ENCODE peak calls at places on chromosomes 12 and 14, in four cellular contexts. N is A673, J is foreskin keratinocyte, R is lung. Y is an unnamed sample.

GRCh38 chr12:62256408-62257079 is 3.7 kb upstream of the USP15 start:
- DNase-seq in N (peak), J (no peak), R (no peak), Y (no peak)

GRCh38 chr14:20427231-20428009 is 8.5 kb downstream of the KLHL33 start:
- DNase-seq in N (peak), J (no peak), R (no peak), Y (no peak)

GRCh38 chr12:106144847-106145246 is 6.1 kb upstream of the NUAK1 start:
- DNase-seq in N (no peak), J (no peak), R (no peak), Y (no peak)

GRCh38 chr12:107369679-107370078 is 276.3 kb upstream of the CRY1 start:
- DNase-seq in N (no peak), J (no peak), R (no peak), Y (no peak)

GRCh38 chr14:76718306-76719075 is 42.8 kb upstream of the VASH1 start:
- DNase-seq in N (no peak), J (no peak), R (peak), Y (no peak)

GRCh38 chr12:122060069-122060468 is 18.5 kb upstream of the MLXIP start:
- DNase-seq in N (no peak), J (no peak), R (no peak), Y (no peak)

GRCh38 chr12:26573212-26573909 is 259.6 kb downstream of the ITPR2 start:
- DNase-seq in N (no peak), J (no peak), R (no peak), Y (no peak)

GRCh38 chr12:67333649-67334048 is 64.5 kb downstream of the CAND1 start:
- DNase-seq in N (no peak), J (no peak), R (no peak), Y (no peak)

GRCh38 chr12:54016478-54016964 is 7.7 kb downstream of the HOXC8 start:
- DNase-seq in N (peak), J (no peak), R (no peak), Y (no peak)

GRCh38 chr14:50084666-50085065 is 31.7 kb downstream of the VCPKMT start:
- DNase-seq in N (no peak), J (no peak), R (no peak), Y (no peak)

GRCh38 chr14:82911930-82912329 is 1378.3 kb upstream of the SEL1L start:
- DNase-seq in N (peak), J (no peak), R (no peak), Y (no peak)

GRCh38 chr12:6457220-6457945 is 5.5 kb downstream of the TAPBPL start:
- DNase-seq in N (no peak), J (no peak), R (no peak), Y (no peak)

GRCh38 chr12:6534914-6535696 is 788 bp downstream of the GAPDH start:
- DNase-seq in N (peak), J (no peak), R (peak), Y (no peak)

GRCh38 chr12:122991623-122992275 is 11.3 kb downstream of the ARL6IP4 start:
- DNase-seq in N (no peak), J (no peak), R (no peak), Y (no peak)

GRCh38 chr14:93019367-93019843 is 96.3 kb downstream of the ITPK1 start:
- DNase-seq in N (no peak), J (no peak), R (no peak), Y (no peak)

GRCh38 chr14:42893183-42893582 is 1286.5 kb downstream of the LRFN5 start:
- DNase-seq in N (no peak), J (no peak), R (no peak), Y (no peak)

GRCh38 chr12:98698603-98699463 is 53.7 kb downstream of the APAF1 start:
- DNase-seq in N (peak), J (peak), R (peak), Y (peak)

GRCh38 chr14:59297070-59297766 is 108.8 kb downstream of the DAAM1 start:
- DNase-seq in N (no peak), J (no peak), R (no peak), Y (no peak)

GRCh38 chr12:92034083-92034482 is 111.6 kb downstream of the BTG1 start:
- DNase-seq in N (no peak), J (no peak), R (no peak), Y (no peak)

GRCh38 chr12:132788375-132789098 is 26.9 kb upstream of the ANKLE2 start:
- DNase-seq in N (no peak), J (no peak), R (no peak), Y (no peak)

GRCh38 chr12:130254476-130255276 is 83.0 kb upstream of the PIWIL1 start:
- DNase-seq in N (no peak), J (no peak), R (no peak), Y (no peak)

GRCh38 chr14:105181542-105182295 is 607 bp upstream of the NUDT14 start:
- DNase-seq in N (no peak), J (no peak), R (no peak), Y (no peak)

GRCh38 chr14:50064993-50065392 is 51.4 kb downstream of the VCPKMT start:
- DNase-seq in N (no peak), J (no peak), R (peak), Y (no peak)

GRCh38 chr12:70756791-70757190 is 119.6 kb upstream of the PTPRB start:
- DNase-seq in N (no peak), J (no peak), R (no peak), Y (no peak)

GRCh38 chr14:61026523-61026922 is 45.5 kb downstream of the SLC38A6 start:
- DNase-seq in N (no peak), J (no peak), R (no peak), Y (no peak)

GRCh38 chr12:131205534-131205933 is 251.8 kb downstream of the ADGRD1 start:
- DNase-seq in N (no peak), J (no peak), R (no peak), Y (no peak)

DNA sequence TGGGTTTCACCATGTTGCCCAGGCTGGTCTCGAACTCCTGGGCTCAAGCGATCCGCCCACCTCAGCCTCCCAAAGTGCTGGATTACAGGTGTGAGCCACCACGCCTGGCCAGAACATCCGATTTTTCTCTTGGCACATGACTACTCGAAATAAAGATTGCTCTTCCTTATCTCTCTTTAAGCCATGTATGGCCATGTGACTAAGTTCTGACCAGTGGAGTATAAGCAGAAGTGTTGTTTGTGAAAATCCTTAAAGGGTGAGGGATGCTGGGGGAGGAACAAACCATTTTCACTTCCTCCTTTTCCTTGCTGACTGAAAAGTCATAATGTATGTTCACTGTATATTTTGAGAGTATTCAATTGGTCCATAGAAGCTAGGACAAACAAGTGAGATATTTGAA is 50.7 kb upstream of the ATF7IP start:
- DNase-seq in N (no peak), J (no peak), R (no peak), Y (no peak)
- H3K27ac ChIP-seq in N (no peak), J (no peak), R (no peak), Y (no peak)

DNA sequence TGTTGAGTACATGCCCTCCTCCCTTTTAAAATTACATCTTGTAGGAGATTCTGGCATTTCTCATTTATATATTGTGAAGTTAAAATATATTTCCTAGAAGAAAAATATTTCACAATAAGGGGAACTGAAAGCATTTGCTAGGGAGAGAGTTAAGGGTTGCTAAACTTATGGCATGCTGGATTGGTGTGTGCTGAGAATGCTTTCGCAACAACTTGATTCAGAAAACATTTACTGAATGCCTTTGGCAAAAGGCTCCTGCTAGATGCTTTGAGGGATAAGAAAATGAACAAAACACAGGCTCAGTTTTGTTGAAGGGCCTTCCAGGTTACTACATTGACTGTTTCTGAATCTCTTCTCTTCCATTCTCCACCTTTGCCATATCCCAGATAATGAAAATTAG is 67.5 kb downstream of the DIP2B start:
- DNase-seq in N (peak), J (no peak), R (no peak), Y (peak)
- H3K27ac ChIP-seq in N (peak), J (peak), R (no peak), Y (peak)

DNA sequence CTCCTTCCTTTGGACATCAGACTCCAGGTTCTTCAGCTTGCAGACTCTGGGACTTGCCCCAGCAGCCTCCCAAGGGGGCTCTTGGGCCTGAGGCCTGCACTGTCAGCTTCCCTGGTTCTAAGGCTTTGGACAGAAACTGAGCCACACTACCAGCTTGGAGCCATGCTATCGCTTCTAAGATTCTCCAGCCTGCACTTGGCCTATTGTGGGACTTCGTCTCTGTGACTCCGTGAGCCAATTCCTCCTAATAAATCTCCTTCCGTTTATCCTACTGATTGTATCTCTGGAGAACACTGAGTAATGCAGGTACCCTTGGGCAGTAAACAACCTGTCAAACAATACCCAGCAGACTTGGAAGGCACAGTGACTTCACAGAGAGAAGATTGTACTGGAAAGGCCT is 24.9 kb upstream of the RHOJ start:
- DNase-seq in N (no peak), J (peak), R (no peak), Y (peak)
- H3K27ac ChIP-seq in N (no peak), J (peak), R (peak), Y (peak)

DNA sequence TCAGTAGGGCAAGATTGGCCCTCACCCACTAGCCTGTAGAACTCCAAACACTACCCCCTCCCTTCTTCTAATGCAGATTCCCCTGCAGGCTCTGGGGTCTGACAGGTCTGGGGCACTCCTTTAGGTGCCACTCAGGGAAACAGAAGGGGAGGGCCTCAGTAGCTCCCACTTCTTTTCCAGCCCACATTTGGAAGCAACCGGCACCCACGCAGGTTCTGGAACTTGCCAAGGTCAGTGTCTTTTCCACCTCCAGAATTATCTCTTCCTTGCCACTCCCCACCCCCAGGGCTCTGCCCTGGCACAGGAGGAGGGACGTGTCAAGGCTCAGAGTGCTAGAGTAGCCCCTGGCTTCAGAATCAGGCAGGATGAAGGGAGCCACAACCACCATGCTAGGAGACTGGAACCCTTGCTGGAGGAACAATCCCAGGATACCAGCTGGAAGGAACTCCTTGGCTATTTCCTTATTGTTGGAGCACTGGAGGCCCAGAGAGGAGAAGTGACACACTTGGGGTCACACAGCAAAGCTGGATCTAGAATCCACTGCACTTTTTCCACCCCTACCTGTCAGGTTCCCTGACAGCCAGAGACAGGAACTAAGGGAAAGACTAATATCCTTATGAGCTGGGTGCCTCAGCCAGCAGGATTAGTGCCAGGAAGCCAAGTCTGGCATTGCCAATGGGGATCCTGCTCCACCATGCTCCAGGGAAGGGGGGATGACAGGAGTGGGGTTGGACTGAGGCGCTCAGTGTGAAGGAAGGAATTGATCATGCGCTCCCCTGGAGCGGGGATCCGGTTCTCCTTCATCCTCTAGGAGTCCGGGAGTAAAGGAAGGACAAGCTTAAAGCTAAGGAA is 1.8 kb upstream of the FIGNL2 start:
- DNase-seq in N (no peak), J (no peak), R (no peak), Y (no peak)
- H3K27ac ChIP-seq in N (no peak), J (no peak), R (peak), Y (no peak)

DNA sequence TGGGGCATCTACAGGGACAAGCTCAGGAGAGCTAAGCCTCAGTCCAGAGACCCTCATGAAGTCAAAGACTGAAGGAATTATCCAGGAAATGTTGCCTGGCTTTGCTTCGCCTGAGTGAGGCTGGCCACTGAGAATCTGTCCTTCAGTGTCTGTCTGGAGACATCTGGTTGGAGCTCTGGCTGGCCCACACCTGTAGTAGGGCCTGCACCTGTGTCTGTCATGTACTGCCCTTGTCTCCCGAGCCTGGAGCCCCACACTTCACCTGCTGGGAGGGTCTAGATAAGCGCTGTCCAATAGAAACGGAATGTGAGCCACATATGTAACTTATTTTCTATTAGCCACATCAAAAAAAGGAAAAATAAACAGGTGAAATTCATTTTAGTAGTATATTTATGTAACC is 9.9 kb upstream of the HDAC7 start:
- DNase-seq in N (no peak), J (no peak), R (no peak), Y (no peak)
- H3K27ac ChIP-seq in N (peak), J (no peak), R (peak), Y (peak)

DNA sequence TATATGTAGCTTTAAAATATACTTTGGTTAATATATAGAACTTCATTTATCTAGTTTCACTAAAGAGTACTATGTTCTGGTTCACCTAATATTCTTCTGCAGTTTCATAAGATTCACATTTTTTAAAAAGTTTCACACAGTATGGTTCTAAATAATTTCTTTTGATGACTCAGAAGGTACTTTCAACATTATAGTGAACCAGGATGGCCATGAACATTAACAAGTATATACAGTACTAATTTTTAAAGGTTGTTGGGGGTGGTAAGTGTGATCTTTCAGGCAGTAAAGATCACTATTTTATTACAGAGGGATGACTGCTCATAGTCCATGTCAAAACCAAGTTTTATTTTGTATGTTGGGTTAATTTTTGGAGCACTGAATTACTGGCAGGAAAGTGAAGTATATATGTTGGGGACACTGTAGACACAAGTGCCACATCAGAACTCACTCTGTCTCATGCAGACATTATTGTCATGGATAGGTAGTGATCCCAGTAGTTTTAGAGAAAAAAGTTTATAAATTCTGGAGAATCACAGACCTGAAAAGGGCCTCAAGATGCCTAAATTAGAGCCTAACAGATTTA is 60.0 kb downstream of the DCAF5 start:
- DNase-seq in N (no peak), J (no peak), R (no peak), Y (no peak)
- H3K27ac ChIP-seq in N (no peak), J (no peak), R (no peak), Y (no peak)

DNA sequence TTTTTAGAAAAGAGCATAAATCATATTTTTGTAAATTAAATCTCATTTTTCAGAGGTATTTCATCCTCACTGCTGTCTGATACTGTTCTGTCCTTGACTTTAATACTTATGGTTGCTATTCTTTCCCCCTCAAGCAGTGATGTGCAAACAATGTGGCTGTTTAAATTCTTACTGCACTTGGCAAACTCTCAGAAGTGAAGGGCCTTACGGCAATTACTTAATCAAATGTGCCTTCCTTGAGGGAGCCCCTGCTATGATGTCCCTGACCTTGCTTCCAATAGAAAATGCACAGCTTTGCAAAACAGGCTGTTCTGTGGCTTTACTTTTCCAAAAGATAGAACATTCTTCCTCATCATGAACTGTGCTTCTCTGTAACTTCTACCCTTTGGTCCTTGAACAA is 35.2 kb downstream of the UBE3B start:
- DNase-seq in N (no peak), J (no peak), R (no peak), Y (no peak)
- H3K27ac ChIP-seq in N (no peak), J (no peak), R (no peak), Y (no peak)

GRCh38 chr12:93041416-93041815 is 112.3 kb upstream of the EEA1 start:
- DNase-seq in N (no peak), J (no peak), R (no peak), Y (no peak)
- H3K27ac ChIP-seq in N (no peak), J (no peak), R (no peak), Y (no peak)

DNA sequence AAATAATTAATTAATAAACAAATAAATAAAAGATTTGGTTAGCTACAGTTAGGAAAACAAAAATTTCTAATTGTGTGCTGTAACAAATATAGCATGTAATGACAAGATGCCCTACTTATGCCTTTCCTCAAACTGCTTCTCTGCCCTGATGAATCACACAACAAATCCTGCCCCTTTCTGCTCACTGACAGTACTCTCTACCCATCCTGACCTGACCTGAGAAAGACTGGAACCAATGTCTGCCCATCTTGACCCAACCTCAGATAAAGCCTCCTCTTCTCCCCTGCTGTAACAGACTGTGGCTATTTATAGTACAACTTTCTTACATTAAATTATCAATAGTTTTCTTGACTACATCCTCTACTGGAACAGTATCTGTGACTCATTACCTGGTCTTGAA is 43.7 kb downstream of the PPP1R13B start:
- DNase-seq in N (no peak), J (peak), R (no peak), Y (peak)
- H3K27ac ChIP-seq in N (no peak), J (peak), R (no peak), Y (peak)

DNA sequence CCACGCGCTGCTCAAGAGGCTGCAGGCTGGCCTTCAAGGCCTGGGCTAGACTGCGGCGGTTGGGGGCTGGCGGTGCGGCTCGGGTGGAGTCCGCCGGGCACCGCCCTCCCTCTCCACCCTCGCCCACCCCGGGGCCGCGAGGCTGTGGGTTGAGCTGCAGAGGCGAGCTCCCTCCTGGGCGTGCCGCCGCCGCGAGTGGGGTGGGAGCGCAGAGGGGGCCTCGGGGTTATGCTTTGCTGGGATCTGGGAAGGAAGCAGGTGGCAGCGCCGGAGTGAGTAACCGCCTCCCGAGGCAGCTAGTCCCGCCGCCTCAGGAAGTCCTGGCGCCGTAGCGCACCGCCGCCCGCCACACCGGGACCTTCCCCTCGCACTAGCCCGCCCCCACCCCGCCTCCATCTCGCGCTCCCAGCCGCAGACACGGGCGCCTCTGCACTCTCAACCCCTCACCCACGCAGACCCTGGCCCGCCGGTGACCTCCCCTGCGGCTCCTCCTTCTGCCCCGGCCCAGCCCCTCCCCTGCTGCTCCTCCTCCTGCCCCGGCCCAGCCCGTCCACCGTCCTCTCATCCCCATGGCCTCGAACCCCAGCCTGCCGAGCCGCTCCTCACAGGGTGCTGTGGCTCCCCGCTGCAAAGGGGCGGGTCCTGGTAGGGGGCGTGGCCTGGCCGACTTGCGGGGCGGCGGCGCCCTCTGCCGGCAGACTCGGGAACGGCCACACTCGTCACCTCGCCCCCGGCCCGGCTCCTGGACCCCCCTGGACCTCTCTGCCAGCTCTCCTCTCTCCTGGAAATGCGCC is 16.6 kb downstream of the TAMALIN start:
- DNase-seq in N (peak), J (no peak), R (peak), Y (no peak)
- H3K27ac ChIP-seq in N (peak), J (no peak), R (peak), Y (no peak)

Y was measured in epithelial cell of prostate.